ENCODE peak calls at places on chromosomes 13 and 19, in four cellular contexts. S, U, C and L are unnamed samples.

GRCh38 chr13:107712145-107712544 is 503.2 kb downstream of the LIG4 start:
- DNase-seq in C (no peak), S (no peak), U (no peak), L (no peak)

GRCh38 chr19:35030257-35031071 is at the start of gene SCN1B:
- DNase-seq in C (peak), S (no peak), U (peak), L (no peak)

GRCh38 chr19:58356236-58356970 is 3.1 kb upstream of the A1BG start:
- DNase-seq in C (no peak), S (no peak), U (no peak), L (no peak)

GRCh38 chr13:74128171-74128767 is 5.9 kb downstream of the KLF12 start:
- DNase-seq in S (no peak), C (no peak), U (no peak), L (no peak)

GRCh38 chr13:27712421-27712820 is 79.9 kb upstream of the GSX1 start:
- DNase-seq in S (peak), U (peak), C (peak), L (no peak)

GRCh38 chr13:102839462-102839861 is 6.4 kb upstream of the ERCC5 start:
- DNase-seq in U (no peak), C (no peak), S (no peak), L (no peak)

GRCh38 chr19:47176627-47177090 is 46.0 kb downstream of the SAE1 start:
- DNase-seq in C (no peak), U (peak), S (peak), L (no peak)

GRCh38 chr19:2013683-2013961 is 1.9 kb downstream of the BTBD2 start:
- DNase-seq in C (no peak), S (no peak), U (no peak), L (no peak)

GRCh38 chr19:41411682-41412265 is 14.2 kb downstream of the BCKDHA start:
- DNase-seq in U (peak), C (no peak), S (no peak), L (no peak)

GRCh38 chr19:35710784-35711723 is 6.7 kb downstream of the ZBTB32 start:
- DNase-seq in C (no peak), S (peak), U (no peak), L (peak)

DNA sequence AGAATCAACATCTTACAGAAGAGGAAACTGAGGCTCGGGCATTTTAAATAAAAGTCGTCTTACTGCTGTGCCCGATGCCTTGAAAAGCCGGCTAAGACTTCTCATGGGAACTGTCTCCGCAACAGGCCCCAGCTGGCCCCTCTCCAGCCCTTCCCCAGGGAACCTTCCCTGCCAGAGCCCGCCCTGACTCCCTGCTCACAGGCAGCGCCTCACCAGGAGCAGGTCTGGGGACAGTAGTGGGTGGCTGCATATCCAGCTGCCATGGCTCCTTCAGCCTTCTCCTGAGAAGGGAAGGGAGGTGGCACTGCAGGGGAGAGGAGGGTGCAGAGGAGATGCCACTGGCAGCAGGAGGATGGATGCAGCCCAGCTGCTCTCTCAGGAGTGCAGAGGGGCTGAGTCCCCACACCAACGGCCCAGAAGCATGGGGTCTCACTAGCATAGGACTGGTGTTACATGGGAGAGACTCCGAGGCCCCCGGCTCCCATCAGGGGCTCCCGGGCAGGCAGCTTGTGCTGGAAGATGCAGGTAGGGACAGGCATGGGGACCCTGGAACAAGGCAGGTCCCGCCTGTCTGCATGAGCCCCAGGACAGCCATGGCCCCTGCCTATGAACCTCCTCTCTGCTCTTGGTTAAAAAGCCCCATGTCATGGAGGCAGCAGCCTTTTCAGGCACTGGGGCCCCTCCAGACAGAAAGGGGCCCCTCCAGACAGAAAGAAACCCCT is 216.4 kb upstream of the SGCG start:
- DNase-seq in S (no peak), C (no peak), U (no peak), L (no peak)
- H3K4me3 ChIP-seq in S (no peak), C (no peak), U (no peak), L (no peak)

DNA sequence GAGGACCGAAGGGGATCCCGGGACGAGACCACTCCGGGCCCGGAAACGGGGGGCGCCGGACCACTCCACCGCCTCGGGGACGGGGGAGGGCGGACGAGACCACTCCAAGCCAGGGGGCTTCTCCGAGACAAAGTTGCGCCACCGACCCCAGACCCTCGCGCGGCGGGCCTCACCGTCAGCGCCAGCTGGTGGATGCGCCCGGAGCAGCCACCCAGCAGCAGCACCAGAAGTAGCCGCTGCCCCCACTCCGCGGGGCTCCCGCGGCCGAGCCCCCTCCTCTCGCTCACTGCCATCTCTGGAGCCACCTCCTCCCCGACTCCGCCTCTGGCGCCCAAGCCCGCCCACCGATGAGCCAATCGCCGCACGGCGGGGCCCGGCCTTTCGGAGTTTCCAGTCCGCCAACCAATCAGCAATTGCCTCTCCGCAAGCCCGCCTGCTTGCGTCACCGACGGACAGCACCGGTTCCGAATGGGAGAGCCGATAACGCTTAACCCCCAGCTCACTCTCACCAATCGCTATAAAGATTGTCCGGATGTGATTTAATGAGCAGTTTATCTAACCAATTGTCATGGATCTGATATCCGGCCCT is at the start of gene GPR108:
- DNase-seq in U (peak), S (peak), C (peak), L (peak)
- H3K4me3 ChIP-seq in U (peak), S (peak), C (peak), L (peak)

GRCh38 chr19:13165091-13165997 is 15.1 kb downstream of the IER2 start:
- DNase-seq in U (no peak), C (no peak), S (no peak), L (no peak)

GRCh38 chr19:13162749-13163608 is 12.8 kb downstream of the IER2 start:
- DNase-seq in U (peak), S (peak), C (peak), L (peak)

GRCh38 chr19:13160557-13160956 is 10.3 kb downstream of the IER2 start:
- DNase-seq in C (no peak), U (no peak), S (no peak), L (no peak)

GRCh38 chr19:13163609-13164364 is 13.6 kb downstream of the IER2 start:
- DNase-seq in U (peak), C (peak), S (peak), L (no peak)

DNA sequence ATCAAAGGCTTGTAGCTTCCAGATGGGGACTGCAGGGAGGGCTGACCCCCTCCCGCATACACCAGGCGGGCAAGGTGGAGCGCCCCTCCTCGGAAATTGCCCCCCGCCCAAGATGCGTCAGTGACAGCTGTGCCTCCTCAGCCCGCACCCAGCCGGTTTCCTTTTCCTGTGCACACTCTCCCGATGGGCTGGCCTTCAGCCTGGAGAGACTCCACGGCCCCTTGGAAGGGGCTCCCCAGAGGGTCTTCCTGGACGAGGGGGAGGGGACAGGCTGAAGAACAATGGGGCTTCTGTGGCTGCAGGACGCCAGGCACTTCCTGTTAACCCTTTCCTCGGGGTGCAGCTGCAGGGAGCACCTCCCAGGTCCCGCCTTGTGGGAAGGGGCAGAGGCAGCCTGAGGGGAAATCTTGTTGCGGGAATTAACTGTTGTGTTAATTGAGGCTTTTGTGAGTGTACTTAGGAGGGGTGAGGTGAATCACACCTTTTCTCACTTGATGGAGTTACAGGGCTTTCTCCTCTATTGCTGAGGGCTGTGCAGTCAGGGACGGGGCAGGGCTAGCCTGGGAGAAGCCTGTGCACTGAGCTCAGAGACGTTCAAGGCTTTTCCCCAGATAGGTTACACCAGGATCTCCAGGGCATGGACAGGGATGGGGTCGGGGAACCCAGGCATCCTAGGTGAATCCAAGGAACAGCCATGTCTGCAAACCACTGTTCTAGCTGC is 14.3 kb downstream of the IER2 start:
- DNase-seq in U (peak), C (peak), S (peak), L (no peak)
- H3K4me3 ChIP-seq in U (no peak), C (peak), S (peak), L (no peak)

DNA sequence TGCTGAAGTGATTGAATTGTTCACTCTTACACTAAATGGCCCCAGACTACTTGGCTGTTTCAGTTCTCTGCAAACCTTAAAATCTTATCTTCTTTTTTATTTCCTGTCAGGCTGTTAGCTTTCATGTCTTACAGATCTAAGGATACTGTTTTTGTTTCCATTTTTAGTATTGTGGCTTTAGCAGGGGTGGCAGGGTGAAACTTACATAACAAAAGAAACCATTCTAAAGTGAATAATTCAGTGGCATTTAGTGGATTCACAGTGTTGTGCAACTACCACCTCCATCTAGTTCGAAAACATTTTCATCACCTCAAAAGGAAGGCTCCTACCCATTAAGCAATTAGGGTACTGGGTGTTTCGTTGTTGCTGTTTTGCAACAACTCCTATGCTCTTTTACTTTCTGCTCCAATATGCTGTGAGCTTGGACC is 19.8 kb downstream of the TMEM272 start:
- DNase-seq in C (no peak), S (no peak), U (no peak), L (no peak)
- H3K4me3 ChIP-seq in C (no peak), S (no peak), U (no peak), L (no peak)